ENCODE peak calls at places on chromosome 12, in six cellular contexts. W, R, C, Q, Y and H are unnamed samples.

GRCh38 chr12:1630827-1631591 is 2.0 kb downstream of the WNT5B start:
- DNase-seq in W (peak), R (peak), C (no peak), Q (peak), Y (no peak), H (peak)

GRCh38 chr12:53328043-53328435 is 6.6 kb upstream of the AAAS start:
- DNase-seq in W (no peak), R (peak), C (no peak), Q (no peak), Y (no peak), H (peak)

GRCh38 chr12:15996948-15997347 is 85.8 kb downstream of the DERA start:
- DNase-seq in W (no peak), R (no peak), C (no peak), Q (no peak), Y (no peak), H (no peak)

GRCh38 chr12:56590237-56590830 is 39.8 kb downstream of the BAZ2A start:
- DNase-seq in W (peak), R (peak), C (no peak), Q (peak), Y (no peak), H (peak)

GRCh38 chr12:10147714-10148403 is 17.9 kb upstream of the CLEC7A start:
- DNase-seq in W (no peak), R (no peak), C (no peak), Q (no peak), Y (no peak), H (no peak)

GRCh38 chr12:8890313-8891084 is 23.8 kb upstream of the PHC1 start:
- DNase-seq in W (peak), R (peak), C (no peak), Q (peak), Y (peak), H (peak)

GRCh38 chr12:4107911-4108697 is 165.5 kb upstream of the CCND2 start:
- DNase-seq in W (no peak), R (no peak), C (no peak), Q (no peak), Y (no peak), H (no peak)

GRCh38 chr12:127944211-127944899 is 322.6 kb upstream of the TMEM132C start:
- DNase-seq in W (no peak), R (no peak), C (no peak), Q (no peak), Y (no peak), H (no peak)

GRCh38 chr12:104802198-104802597 is 155.9 kb downstream of the SLC41A2 start:
- DNase-seq in W (no peak), R (no peak), C (no peak), Q (no peak), Y (no peak), H (no peak)

DNA sequence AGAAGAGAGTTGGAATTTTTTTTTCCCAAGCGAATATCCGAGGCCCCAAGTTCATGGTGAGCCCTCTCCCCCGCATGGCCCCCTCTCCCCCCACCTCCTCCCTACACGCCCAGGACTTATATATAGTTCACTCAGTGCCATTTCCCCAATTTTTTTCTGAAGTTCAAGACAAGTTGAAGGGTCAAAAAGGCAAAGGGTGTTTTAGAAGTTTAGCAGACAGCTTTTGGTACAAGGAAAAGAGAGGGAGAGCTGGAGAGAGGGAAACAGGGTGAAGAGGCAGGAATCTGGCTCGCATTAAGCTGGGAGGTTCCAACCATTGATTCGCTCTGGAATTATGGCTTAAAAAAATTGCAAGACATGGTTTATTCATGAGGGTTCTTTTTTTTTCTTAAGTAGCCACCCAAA is 329.7 kb upstream of the TBX3 start:
- DNase-seq in W (no peak), R (no peak), C (no peak), Q (no peak), Y (no peak), H (no peak)
- H2BK15ac ChIP-seq in W (no peak), R (no peak), C (no peak), Q (no peak), Y (no peak), H (no peak)

DNA sequence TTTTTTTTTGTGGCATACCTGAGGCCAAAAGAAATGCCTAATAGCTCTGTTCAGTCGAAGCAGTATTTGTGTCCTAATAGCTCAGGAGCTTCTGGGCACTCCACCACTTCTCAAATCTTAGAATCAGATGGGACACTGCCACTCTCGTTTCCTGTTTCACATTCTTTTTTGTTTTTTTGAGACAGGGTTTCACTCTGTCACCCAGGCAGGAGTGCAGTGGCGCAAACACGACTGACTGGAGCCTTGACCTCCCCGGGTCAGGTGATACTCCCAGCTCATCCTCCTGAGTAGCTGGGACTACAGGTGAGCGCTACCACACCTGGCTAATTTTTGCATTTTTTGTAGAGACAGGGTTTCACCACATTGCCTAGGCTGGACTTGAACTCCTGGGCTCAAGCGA is 52.7 kb downstream of the SPPL3 start:
- DNase-seq in W (no peak), R (no peak), C (no peak), Q (no peak), Y (no peak), H (no peak)
- H3K23ac ChIP-seq in W (no peak), R (no peak), C (no peak), Q (no peak), Y (no peak), H (no peak)

GRCh38 chr12:32170437-32170998 is 63.9 kb downstream of the BICD1 start:
- DNase-seq in W (no peak), R (no peak), C (no peak), Q (no peak), Y (no peak), H (no peak)
- H2BK15ac ChIP-seq in W (no peak), R (no peak), C (no peak), Q (no peak), Y (no peak), H (no peak)

GRCh38 chr12:62603061-62603810 is 136.6 kb downstream of the MON2 start:
- DNase-seq in W (peak), R (peak), C (peak), Q (peak), Y (peak), H (peak)

GRCh38 chr12:62604856-62605255 is 138.2 kb downstream of the MON2 start:
- DNase-seq in W (peak), R (no peak), C (no peak), Q (peak), Y (no peak), H (peak)

GRCh38 chr12:62602445-62603060 is 135.9 kb downstream of the MON2 start:
- DNase-seq in W (peak), R (peak), C (peak), Q (peak), Y (peak), H (peak)

GRCh38 chr12:62604373-62604772 is 137.7 kb downstream of the MON2 start:
- DNase-seq in W (no peak), R (no peak), C (no peak), Q (no peak), Y (no peak), H (no peak)

DNA sequence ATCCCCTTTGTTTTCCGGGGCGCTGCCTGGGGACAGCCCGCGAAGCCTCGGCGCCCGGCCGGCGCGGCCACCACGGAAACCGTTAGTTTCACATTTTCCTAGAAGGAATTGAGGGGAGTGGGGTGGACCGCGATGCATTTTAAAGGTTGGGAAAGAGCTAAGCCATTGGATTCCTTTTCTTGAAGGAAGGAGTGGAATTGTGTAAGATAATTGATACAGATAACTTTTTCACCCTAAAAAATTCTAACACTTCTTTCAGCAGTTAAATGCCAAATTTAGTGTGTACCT is 137.1 kb downstream of the MON2 start:
- DNase-seq in W (no peak), R (no peak), C (no peak), Q (no peak), Y (no peak), H (no peak)
- H3K23ac ChIP-seq in W (peak), R (no peak), C (no peak), Q (peak), Y (peak), H (peak)

DNA sequence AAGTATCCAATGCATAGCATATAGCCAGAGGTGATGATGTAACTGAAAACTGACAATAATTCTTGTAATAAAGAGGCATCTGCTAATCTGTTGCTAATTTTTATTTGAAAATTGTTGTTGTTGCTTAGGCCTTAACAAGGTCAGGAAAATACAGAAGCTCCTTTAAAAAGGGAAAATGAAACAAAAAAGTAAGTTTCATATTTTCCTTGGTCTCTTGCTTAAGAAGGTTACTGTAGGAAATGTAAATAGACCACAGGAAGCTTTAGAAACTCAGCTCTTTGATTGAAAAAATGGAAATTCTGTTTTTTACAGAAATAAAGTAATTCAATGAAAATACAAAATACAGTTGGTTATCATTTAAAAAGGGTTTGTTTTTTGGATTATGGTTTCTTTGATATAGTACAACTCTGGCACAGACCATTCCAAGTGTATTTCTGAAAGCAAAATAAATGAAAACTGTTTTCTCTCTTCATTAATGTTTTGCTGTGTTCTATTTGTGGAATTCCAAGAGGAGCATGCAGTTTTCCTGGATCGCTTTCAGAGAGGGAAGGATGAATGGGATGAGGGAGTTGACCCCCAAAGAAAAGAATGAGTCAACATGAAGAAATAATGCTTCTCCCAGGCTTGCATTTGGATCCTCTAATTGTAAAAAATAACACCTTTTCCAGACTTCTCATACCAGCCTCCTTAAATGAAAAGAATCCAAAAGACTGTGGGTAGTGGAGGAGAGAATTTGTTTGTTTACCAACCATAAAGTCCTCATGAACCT is 397.9 kb upstream of the FAR2 start:
- DNase-seq in W (peak), R (no peak), C (no peak), Q (peak), Y (no peak), H (no peak)
- H2BK15ac ChIP-seq in W (no peak), R (no peak), C (no peak), Q (no peak), Y (no peak), H (no peak)

GRCh38 chr12:32285484-32285883 is 113.9 kb upstream of the FGD4 start:
- DNase-seq in W (no peak), R (no peak), C (no peak), Q (no peak), Y (no peak), H (no peak)
- H3K23ac ChIP-seq in W (no peak), R (no peak), C (no peak), Q (no peak), Y (no peak), H (no peak)